ENCODE peak calls at places on chromosomes 11 and 22, in nine cellular contexts. One of them, this sample, is unnamed.

GRCh38 chr11:64027619-64028397 is 7.9 kb upstream of the FLRT1 start:
- DNase-seq in MV-4-11: peak
- DNase-seq in stimulated activated CD8-positive, alpha-beta memory T cell treated with anti-CD3 and anti-CD28 coated beads, Interleukin-15, amount 100 ng/mL, for 24 hours: no peak
- DNase-seq in AG10803: no peak
- DNase-seq in HS-5: no peak
- DNase-seq in AG04450: no peak
- DNase-seq in fibroblast of the conjunctiva: no peak
- DNase-seq in adipocyte: no peak
- DNase-seq in putamen: no peak
- DNase-seq in this sample: no peak

GRCh38 chr22:25741692-25742626 is at the start of gene MYO18B:
- DNase-seq in putamen: no peak
- DNase-seq in HS-5: no peak
- DNase-seq in MV-4-11: no peak
- DNase-seq in adipocyte: no peak
- DNase-seq in AG04450: no peak
- DNase-seq in stimulated activated CD8-positive, alpha-beta memory T cell treated with anti-CD3 and anti-CD28 coated beads, Interleukin-15, amount 100 ng/mL, for 24 hours: no peak
- DNase-seq in fibroblast of the conjunctiva: no peak
- DNase-seq in AG10803: no peak
- DNase-seq in this sample: no peak

GRCh38 chr22:45336971-45337431 is 27.3 kb downstream of the FAM118A start:
- DNase-seq in HS-5: no peak
- DNase-seq in fibroblast of the conjunctiva: no peak
- DNase-seq in stimulated activated CD8-positive, alpha-beta memory T cell treated with anti-CD3 and anti-CD28 coated beads, Interleukin-15, amount 100 ng/mL, for 24 hours: no peak
- DNase-seq in putamen: peak
- DNase-seq in MV-4-11: no peak
- DNase-seq in AG04450: no peak
- DNase-seq in adipocyte: no peak
- DNase-seq in AG10803: peak
- DNase-seq in this sample: no peak

GRCh38 chr11:102882389-102883024 is 7.7 kb upstream of the MMP12 start:
- DNase-seq in stimulated activated CD8-positive, alpha-beta memory T cell treated with anti-CD3 and anti-CD28 coated beads, Interleukin-15, amount 100 ng/mL, for 24 hours: no peak
- DNase-seq in MV-4-11: peak
- DNase-seq in fibroblast of the conjunctiva: peak
- DNase-seq in AG10803: peak
- DNase-seq in putamen: peak
- DNase-seq in adipocyte: peak
- DNase-seq in AG04450: no peak
- DNase-seq in HS-5: peak
- DNase-seq in this sample: peak

GRCh38 chr11:1920909-1921575 is 1.5 kb downstream of the TNNT3 start:
- DNase-seq in adipocyte: no peak
- DNase-seq in AG04450: no peak
- DNase-seq in stimulated activated CD8-positive, alpha-beta memory T cell treated with anti-CD3 and anti-CD28 coated beads, Interleukin-15, amount 100 ng/mL, for 24 hours: no peak
- DNase-seq in fibroblast of the conjunctiva: no peak
- DNase-seq in MV-4-11: no peak
- DNase-seq in putamen: no peak
- DNase-seq in AG10803: no peak
- DNase-seq in HS-5: no peak
- DNase-seq in this sample: no peak

GRCh38 chr11:87722756-87723599 is 452.3 kb downstream of the RAB38 start:
- DNase-seq in AG04450: no peak
- DNase-seq in stimulated activated CD8-positive, alpha-beta memory T cell treated with anti-CD3 and anti-CD28 coated beads, Interleukin-15, amount 100 ng/mL, for 24 hours: no peak
- DNase-seq in putamen: peak
- DNase-seq in adipocyte: peak
- DNase-seq in AG10803: peak
- DNase-seq in HS-5: no peak
- DNase-seq in fibroblast of the conjunctiva: no peak
- DNase-seq in MV-4-11: no peak
- DNase-seq in this sample: peak

GRCh38 chr11:101202614-101203013 is 73.0 kb upstream of the PGR start:
- DNase-seq in AG10803: no peak
- DNase-seq in MV-4-11: no peak
- DNase-seq in HS-5: no peak
- DNase-seq in putamen: no peak
- DNase-seq in fibroblast of the conjunctiva: no peak
- DNase-seq in stimulated activated CD8-positive, alpha-beta memory T cell treated with anti-CD3 and anti-CD28 coated beads, Interleukin-15, amount 100 ng/mL, for 24 hours: no peak
- DNase-seq in adipocyte: no peak
- DNase-seq in AG04450: no peak
- DNase-seq in this sample: no peak

GRCh38 chr11:76371170-76371569 is 9.8 kb downstream of the THAP12 start:
- DNase-seq in AG10803: peak
- DNase-seq in adipocyte: peak
- DNase-seq in MV-4-11: peak
- DNase-seq in AG04450: peak
- DNase-seq in fibroblast of the conjunctiva: peak
- DNase-seq in HS-5: peak
- DNase-seq in putamen: no peak
- DNase-seq in stimulated activated CD8-positive, alpha-beta memory T cell treated with anti-CD3 and anti-CD28 coated beads, Interleukin-15, amount 100 ng/mL, for 24 hours: no peak
- DNase-seq in this sample: peak

GRCh38 chr11:134036484-134037092 is 32.3 kb upstream of the JAM3 start:
- DNase-seq in MV-4-11: no peak
- DNase-seq in putamen: no peak
- DNase-seq in fibroblast of the conjunctiva: no peak
- DNase-seq in AG10803: no peak
- DNase-seq in stimulated activated CD8-positive, alpha-beta memory T cell treated with anti-CD3 and anti-CD28 coated beads, Interleukin-15, amount 100 ng/mL, for 24 hours: no peak
- DNase-seq in AG04450: no peak
- DNase-seq in adipocyte: peak
- DNase-seq in HS-5: no peak
- DNase-seq in this sample: no peak

GRCh38 chr22:32618461-32619140 is 144.0 kb downstream of the FBXO7 start:
- DNase-seq in stimulated activated CD8-positive, alpha-beta memory T cell treated with anti-CD3 and anti-CD28 coated beads, Interleukin-15, amount 100 ng/mL, for 24 hours: no peak
- DNase-seq in putamen: no peak
- DNase-seq in MV-4-11: no peak
- DNase-seq in AG10803: no peak
- DNase-seq in fibroblast of the conjunctiva: no peak
- DNase-seq in AG04450: no peak
- DNase-seq in HS-5: no peak
- DNase-seq in adipocyte: no peak
- DNase-seq in this sample: no peak

GRCh38 chr11:8858808-8859207 is 52.2 kb upstream of the AKIP1 start:
- DNase-seq in AG10803: no peak
- DNase-seq in stimulated activated CD8-positive, alpha-beta memory T cell treated with anti-CD3 and anti-CD28 coated beads, Interleukin-15, amount 100 ng/mL, for 24 hours: no peak
- DNase-seq in putamen: no peak
- DNase-seq in HS-5: no peak
- DNase-seq in MV-4-11: no peak
- DNase-seq in fibroblast of the conjunctiva: no peak
- DNase-seq in AG04450: no peak
- DNase-seq in adipocyte: no peak
- DNase-seq in this sample: no peak

GRCh38 chr11:72635931-72636330 is 38.3 kb downstream of the PDE2A start:
- DNase-seq in stimulated activated CD8-positive, alpha-beta memory T cell treated with anti-CD3 and anti-CD28 coated beads, Interleukin-15, amount 100 ng/mL, for 24 hours: no peak
- DNase-seq in AG10803: no peak
- DNase-seq in AG04450: no peak
- DNase-seq in HS-5: no peak
- DNase-seq in fibroblast of the conjunctiva: no peak
- DNase-seq in adipocyte: no peak
- DNase-seq in MV-4-11: no peak
- DNase-seq in putamen: no peak
- DNase-seq in this sample: no peak

GRCh38 chr22:48568736-48569330 is 1258.8 kb downstream of the BRD1 start:
- DNase-seq in MV-4-11: no peak
- DNase-seq in HS-5: no peak
- DNase-seq in putamen: peak
- DNase-seq in AG10803: no peak
- DNase-seq in adipocyte: no peak
- DNase-seq in AG04450: no peak
- DNase-seq in stimulated activated CD8-positive, alpha-beta memory T cell treated with anti-CD3 and anti-CD28 coated beads, Interleukin-15, amount 100 ng/mL, for 24 hours: no peak
- DNase-seq in fibroblast of the conjunctiva: no peak
- DNase-seq in this sample: no peak

GRCh38 chr11:46332568-46333128 is 14.6 kb upstream of the DGKZ start:
- DNase-seq in MV-4-11: no peak
- DNase-seq in putamen: no peak
- DNase-seq in AG04450: no peak
- DNase-seq in fibroblast of the conjunctiva: no peak
- DNase-seq in AG10803: no peak
- DNase-seq in stimulated activated CD8-positive, alpha-beta memory T cell treated with anti-CD3 and anti-CD28 coated beads, Interleukin-15, amount 100 ng/mL, for 24 hours: no peak
- DNase-seq in HS-5: no peak
- DNase-seq in adipocyte: peak
- DNase-seq in this sample: no peak

GRCh38 chr11:128835741-128836410 is 31.2 kb downstream of the KCNJ1 start:
- DNase-seq in AG04450: no peak
- DNase-seq in adipocyte: no peak
- DNase-seq in stimulated activated CD8-positive, alpha-beta memory T cell treated with anti-CD3 and anti-CD28 coated beads, Interleukin-15, amount 100 ng/mL, for 24 hours: no peak
- DNase-seq in HS-5: no peak
- DNase-seq in putamen: no peak
- DNase-seq in fibroblast of the conjunctiva: no peak
- DNase-seq in MV-4-11: no peak
- DNase-seq in AG10803: no peak
- DNase-seq in this sample: no peak

GRCh38 chr11:70182266-70182665 is 20.8 kb upstream of the FADD start:
- DNase-seq in fibroblast of the conjunctiva: no peak
- DNase-seq in putamen: no peak
- DNase-seq in AG10803: no peak
- DNase-seq in MV-4-11: no peak
- DNase-seq in HS-5: no peak
- DNase-seq in adipocyte: no peak
- DNase-seq in AG04450: no peak
- DNase-seq in stimulated activated CD8-positive, alpha-beta memory T cell treated with anti-CD3 and anti-CD28 coated beads, Interleukin-15, amount 100 ng/mL, for 24 hours: no peak
- DNase-seq in this sample: no peak

GRCh38 chr11:19419813-19420212 is 179.1 kb upstream of the E2F8 start:
- DNase-seq in putamen: no peak
- DNase-seq in adipocyte: peak
- DNase-seq in stimulated activated CD8-positive, alpha-beta memory T cell treated with anti-CD3 and anti-CD28 coated beads, Interleukin-15, amount 100 ng/mL, for 24 hours: no peak
- DNase-seq in AG04450: no peak
- DNase-seq in HS-5: no peak
- DNase-seq in MV-4-11: no peak
- DNase-seq in fibroblast of the conjunctiva: peak
- DNase-seq in AG10803: no peak
- DNase-seq in this sample: no peak

GRCh38 chr11:70463478-70464255 is 65.3 kb downstream of the CTTN start:
- DNase-seq in AG04450: no peak
- DNase-seq in fibroblast of the conjunctiva: no peak
- DNase-seq in HS-5: no peak
- DNase-seq in AG10803: no peak
- DNase-seq in MV-4-11: no peak
- DNase-seq in putamen: no peak
- DNase-seq in stimulated activated CD8-positive, alpha-beta memory T cell treated with anti-CD3 and anti-CD28 coated beads, Interleukin-15, amount 100 ng/mL, for 24 hours: no peak
- DNase-seq in adipocyte: no peak
- DNase-seq in this sample: no peak

GRCh38 chr22:36457688-36458450 is 23.6 kb downstream of the TXN2 start:
- DNase-seq in putamen: no peak
- DNase-seq in MV-4-11: peak
- DNase-seq in fibroblast of the conjunctiva: no peak
- DNase-seq in AG10803: peak
- DNase-seq in HS-5: no peak
- DNase-seq in adipocyte: no peak
- DNase-seq in AG04450: no peak
- DNase-seq in stimulated activated CD8-positive, alpha-beta memory T cell treated with anti-CD3 and anti-CD28 coated beads, Interleukin-15, amount 100 ng/mL, for 24 hours: no peak
- DNase-seq in this sample: peak

GRCh38 chr22:20741634-20742581 is 32.0 kb upstream of the SERPIND1 start:
- DNase-seq in adipocyte: peak
- DNase-seq in AG04450: no peak
- DNase-seq in stimulated activated CD8-positive, alpha-beta memory T cell treated with anti-CD3 and anti-CD28 coated beads, Interleukin-15, amount 100 ng/mL, for 24 hours: no peak
- DNase-seq in fibroblast of the conjunctiva: no peak
- DNase-seq in MV-4-11: peak
- DNase-seq in HS-5: no peak
- DNase-seq in AG10803: peak
- DNase-seq in putamen: no peak
- DNase-seq in this sample: no peak

This sample was measured in stromal cell of bone marrow.